ENCODE peak calls at places on chromosomes 2 and 18, in five cellular contexts. J, B, A, X and F are unnamed samples.

GRCh38 chr18:62912885-62913284 is 197.5 kb downstream of the PHLPP1 start:
- DNase-seq in A (no peak), J (no peak), B (no peak), X (no peak), F (no peak)

GRCh38 chr2:38214209-38214717 is 138.3 kb upstream of the CYP1B1 start:
- DNase-seq in A (no peak), B (peak; percentile 52), X (no peak), J (no peak), F (no peak)

GRCh38 chr18:60649816-60650215 is 277.2 kb upstream of the MC4R start:
- DNase-seq in X (no peak), B (no peak), J (no peak), A (no peak), F (no peak)

GRCh38 chr2:219969508-219969907 is 342.1 kb downstream of the SLC4A3 start:
- DNase-seq in X (peak; percentile 90), B (no peak), A (no peak), J (no peak), F (peak; percentile 79)

GRCh38 chr2:119766944-119767343 is 7.2 kb downstream of the PTPN4 start:
- DNase-seq in A (no peak), B (no peak), X (no peak), J (no peak), F (no peak)

GRCh38 chr2:43925431-43925830 is 70.4 kb downstream of the LRPPRC start:
- DNase-seq in A (no peak), B (no peak), J (no peak), X (no peak), F (no peak)

GRCh38 chr2:168189835-168190426 is 57.5 kb downstream of the STK39 start:
- DNase-seq in X (peak; percentile 84), J (no peak), B (no peak), A (no peak), F (no peak)

GRCh38 chr2:209340522-209340921 is 83.3 kb upstream of the MAP2 start:
- DNase-seq in J (no peak), X (no peak), A (no peak), B (no peak), F (no peak)

DNA sequence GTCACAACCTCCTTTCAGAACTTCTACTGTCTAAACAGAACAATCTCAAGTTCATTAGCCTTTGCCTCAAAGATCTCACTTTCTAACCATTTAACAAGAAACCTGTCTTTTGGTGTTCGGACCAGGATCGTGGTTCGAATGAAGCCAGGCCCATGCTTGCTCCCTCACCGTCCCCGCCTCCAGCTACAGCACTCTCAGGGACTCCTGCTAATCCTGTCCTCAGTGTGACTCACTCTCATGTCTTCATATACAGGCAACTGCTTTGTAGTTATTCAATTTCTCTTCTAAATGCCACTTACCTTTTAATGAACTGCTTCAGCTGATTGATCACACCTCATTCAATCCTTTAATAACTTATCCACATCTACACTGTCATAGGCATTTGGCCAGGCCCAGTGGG is 15.8 kb downstream of the SERTAD2 start:
- DNase-seq in X (peak; percentile 31), B (no peak), J (no peak), A (no peak), F (no peak)
- H3K36me3 ChIP-seq in X (peaks cover 12% of the 10 kb centered on the region), B (peaks cover 5% of the 10 kb centered on the region), J (peaks cover 35% of the 10 kb centered on the region), A (peaks cover 37% of the 10 kb centered on the region), F (peaks cover 11% of the 10 kb centered on the region)

GRCh38 chr2:11764359-11764758 is 17.9 kb downstream of the LPIN1 start:
- DNase-seq in J (no peak), A (peak; percentile 79), B (no peak), X (no peak), F (no peak)

GRCh38 chr2:11767779-11768178 is 21.3 kb downstream of the LPIN1 start:
- DNase-seq in A (no peak), B (no peak), X (no peak), J (no peak), F (no peak)

GRCh38 chr2:11764920-11765319 is 18.5 kb downstream of the LPIN1 start:
- DNase-seq in J (no peak), B (no peak), X (no peak), A (no peak), F (no peak)

GRCh38 chr2:11765501-11765900 is 19.1 kb downstream of the LPIN1 start:
- DNase-seq in J (no peak), B (no peak), X (no peak), A (no peak), F (no peak)

DNA sequence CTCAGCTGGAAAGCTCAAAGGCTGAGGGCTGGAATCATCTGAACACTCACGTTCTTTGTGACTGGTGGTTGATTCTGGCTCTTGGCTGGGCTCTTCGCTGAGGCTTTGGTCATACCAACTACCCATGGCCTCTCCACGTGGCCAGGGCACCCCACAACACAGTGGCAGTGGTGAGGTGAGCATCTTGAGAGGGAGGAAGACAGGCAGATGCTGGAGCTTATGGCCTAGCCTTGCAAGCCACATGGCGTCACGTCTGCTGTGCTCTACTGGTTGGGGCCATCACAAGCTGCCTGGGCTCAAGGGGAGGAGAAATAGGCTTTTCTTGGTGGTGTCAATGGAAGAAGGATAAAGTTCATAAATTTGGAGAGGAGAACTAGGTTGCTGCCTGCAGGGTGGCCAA is 19.6 kb downstream of the LPIN1 start:
- DNase-seq in A (no peak), B (no peak), J (no peak), X (no peak), F (no peak)
- H3K36me3 ChIP-seq in A (peaks cover 50% of the 10 kb centered on the region), B (no peaks in the 10 kb centered on the region), J (peaks cover 56% of the 10 kb centered on the region), X (peaks cover 40% of the 10 kb centered on the region), F (peaks cover 17% of the 10 kb centered on the region)

GRCh38 chr2:117944816-117945215 is 69.1 kb downstream of the CCDC93 start:
- DNase-seq in J (no peak), B (no peak), X (no peak), A (no peak), F (no peak)
- H3K36me3 ChIP-seq in J (peaks cover 100% of the 10 kb centered on the region), B (no peaks in the 10 kb centered on the region), X (peaks cover 42% of the 10 kb centered on the region), A (peaks cover 97% of the 10 kb centered on the region), F (peaks cover 18% of the 10 kb centered on the region)

DNA sequence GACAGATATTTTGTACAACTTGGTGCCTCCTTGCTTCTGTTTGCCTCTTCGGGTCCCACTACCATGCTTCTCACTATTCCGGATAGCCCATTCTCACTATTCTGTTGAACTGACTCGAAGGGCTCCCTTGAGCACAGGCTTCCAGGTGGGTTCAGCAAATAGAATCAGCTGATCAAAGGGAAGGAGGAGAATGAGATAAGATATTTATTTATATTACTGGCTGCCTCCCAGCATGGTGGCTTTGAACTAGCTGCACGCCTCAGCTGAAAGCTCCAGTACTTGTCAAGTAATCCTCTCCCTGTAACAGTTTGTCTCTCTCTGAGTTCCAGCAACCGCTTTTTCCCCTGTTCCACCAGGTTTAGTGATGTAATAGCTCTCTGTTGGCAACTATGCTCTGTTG is 187.8 kb upstream of the HNRNPA3 start:
- DNase-seq in A (no peak), B (no peak), J (no peak), X (no peak), F (no peak)
- H3K36me3 ChIP-seq in A (no peaks in the 10 kb centered on the region), B (no peaks in the 10 kb centered on the region), J (no peaks in the 10 kb centered on the region), X (no peaks in the 10 kb centered on the region), F (no peaks in the 10 kb centered on the region)

GRCh38 chr18:74510770-74511095 is 14.6 kb downstream of the CNDP2 start:
- DNase-seq in J (no peak), B (no peak), X (no peak), A (no peak), F (no peak)
- H3K36me3 ChIP-seq in J (peaks cover 97% of the 10 kb centered on the region), B (no peaks in the 10 kb centered on the region), X (peaks cover 66% of the 10 kb centered on the region), A (peaks cover 96% of the 10 kb centered on the region), F (peaks cover 29% of the 10 kb centered on the region)

GRCh38 chr2:42581257-42581656 is 12.8 kb downstream of the MTA3 start:
- DNase-seq in B (no peak), A (no peak), X (no peak), J (no peak), F (no peak)
- H3K36me3 ChIP-seq in B (peaks cover 15% of the 10 kb centered on the region), A (peaks cover 31% of the 10 kb centered on the region), X (peaks cover 25% of the 10 kb centered on the region), J (peaks cover 39% of the 10 kb centered on the region), F (peaks cover 7% of the 10 kb centered on the region)

DNA sequence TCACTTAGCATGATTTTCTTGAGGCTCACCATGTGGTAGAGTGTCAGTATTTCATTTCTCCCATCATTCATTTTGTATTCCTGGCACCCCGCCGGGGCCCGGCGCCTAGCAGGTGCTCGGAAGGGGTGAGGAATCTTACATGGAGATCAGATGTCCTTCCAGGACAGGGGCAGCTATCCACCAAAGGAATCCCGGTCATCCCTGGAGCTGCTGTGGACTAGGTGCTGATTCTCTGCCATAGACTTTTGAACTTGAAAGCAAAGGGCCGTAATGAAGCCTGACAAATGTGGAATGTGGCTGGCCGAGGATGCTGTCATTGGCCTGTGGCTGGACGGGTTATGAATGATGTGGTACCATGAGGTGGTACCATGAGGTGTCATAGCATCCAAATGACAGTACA is 2.4 kb downstream of the PRELID3A start:
- DNase-seq in J (no peak), A (no peak), X (no peak), B (no peak), F (no peak)
- H3K36me3 ChIP-seq in J (no peaks in the 10 kb centered on the region), A (no peaks in the 10 kb centered on the region), X (no peaks in the 10 kb centered on the region), B (no peaks in the 10 kb centered on the region), F (no peaks in the 10 kb centered on the region)

GRCh38 chr2:19690429-19690828 is 211.4 kb downstream of the TTC32 start:
- DNase-seq in B (no peak), X (no peak), A (no peak), J (no peak), F (no peak)
- H3K36me3 ChIP-seq in B (no peaks in the 10 kb centered on the region), X (no peaks in the 10 kb centered on the region), A (no peaks in the 10 kb centered on the region), J (no peaks in the 10 kb centered on the region), F (no peaks in the 10 kb centered on the region)

DNA sequence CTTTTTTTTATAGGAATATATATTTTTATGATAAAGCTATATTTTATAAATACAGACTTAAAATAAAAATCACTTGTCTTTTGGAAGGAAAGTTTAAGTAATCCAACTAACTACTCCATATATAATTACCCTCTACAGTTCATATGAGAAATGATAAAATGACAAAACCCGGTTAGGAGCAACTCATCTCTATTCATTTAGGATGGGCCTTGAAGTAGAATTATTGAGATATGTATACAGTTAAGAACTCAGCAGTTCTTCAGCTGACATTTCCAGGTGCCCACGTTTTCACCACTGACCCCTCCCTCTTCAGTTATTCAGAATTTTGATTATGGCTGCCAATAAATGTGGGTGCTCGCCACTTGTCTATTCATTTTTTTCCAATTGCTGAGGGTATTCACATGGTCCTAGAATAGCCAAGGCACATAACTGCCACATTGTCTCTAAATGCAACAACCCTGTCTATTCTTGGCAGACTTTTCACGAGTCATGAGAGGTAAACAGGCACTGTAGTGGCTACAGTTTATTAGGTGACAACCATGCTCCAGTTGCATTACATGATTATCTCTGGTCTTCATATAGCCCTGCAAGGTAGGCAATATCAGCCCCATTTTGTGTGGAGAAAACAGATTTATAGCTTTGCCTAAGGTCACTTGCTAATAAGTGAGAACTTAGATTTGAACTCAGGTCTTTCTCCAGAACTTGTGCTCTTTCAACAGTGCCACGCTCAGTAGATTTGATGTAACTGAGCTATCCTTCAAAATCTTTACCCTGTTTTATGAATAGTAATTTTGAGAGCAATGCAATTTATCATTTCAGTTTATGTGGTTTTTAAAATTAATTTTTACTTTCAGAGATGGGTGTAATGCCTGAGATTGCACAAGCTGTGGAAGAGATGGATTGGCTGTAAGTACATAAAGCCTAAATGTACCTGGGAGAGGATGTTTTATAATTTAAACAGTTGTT is 2.9 kb downstream of the DDX1 start:
- DNase-seq in J (no peak), A (no peak), X (no peak), B (no peak), F (no peak)
- H3K36me3 ChIP-seq in J (peaks cover 48% of the 10 kb centered on the region), A (peaks cover 45% of the 10 kb centered on the region), X (peaks cover 16% of the 10 kb centered on the region), B (peaks cover 29% of the 10 kb centered on the region), F (peaks cover 7% of the 10 kb centered on the region)